ENCODE peak calls at places on chromosomes 2 and 18, in six cellular contexts. One of them, this sample, is unnamed. For H3K27me3, H3K9me2 and H3F3A, the result is how much of the 10 kb centered on the place peaks cover.

GRCh38 chr2:54482725-54483124 is 26.6 kb downstream of the SPTBN1 start:
- DNase-seq in MM.1S: no peak
- DNase-seq in SK-N-SH: no peak
- DNase-seq in GM23338: no peak
- DNase-seq in PC-3: peak
- DNase-seq in GM23248: peak
- DNase-seq in this sample: peak

GRCh38 chr2:43021791-43022500 is 204.5 kb downstream of the ZFP36L2 start:
- DNase-seq in SK-N-SH: no peak
- DNase-seq in GM23248: no peak
- DNase-seq in MM.1S: no peak
- DNase-seq in GM23338: peak
- DNase-seq in PC-3: peak
- DNase-seq in this sample: no peak

GRCh38 chr2:86029873-86030272 is 75.8 kb downstream of the POLR1A start:
- DNase-seq in GM23338: no peak
- DNase-seq in PC-3: no peak
- DNase-seq in SK-N-SH: no peak
- DNase-seq in GM23248: no peak
- DNase-seq in MM.1S: no peak
- DNase-seq in this sample: no peak

GRCh38 chr2:224780814-224781213 is 64.6 kb upstream of the CCDC195 start:
- DNase-seq in MM.1S: no peak
- DNase-seq in GM23338: no peak
- DNase-seq in GM23248: no peak
- DNase-seq in SK-N-SH: no peak
- DNase-seq in PC-3: no peak
- DNase-seq in this sample: no peak

GRCh38 chr2:237541242-237541641 is 25.1 kb upstream of the PRLH start:
- DNase-seq in PC-3: no peak
- DNase-seq in GM23248: no peak
- DNase-seq in MM.1S: no peak
- DNase-seq in SK-N-SH: no peak
- DNase-seq in GM23338: no peak
- DNase-seq in this sample: no peak

GRCh38 chr2:168538534-168538933 is 82.5 kb downstream of the CERS6 start:
- DNase-seq in SK-N-SH: no peak
- DNase-seq in MM.1S: no peak
- DNase-seq in GM23338: no peak
- DNase-seq in GM23248: peak
- DNase-seq in PC-3: no peak
- DNase-seq in this sample: no peak

GRCh38 chr2:64784168-64785061 is 130.7 kb upstream of the SERTAD2 start:
- DNase-seq in GM23338: no peak
- DNase-seq in PC-3: peak
- DNase-seq in MM.1S: no peak
- DNase-seq in SK-N-SH: no peak
- DNase-seq in GM23248: no peak
- DNase-seq in this sample: peak

GRCh38 chr2:85017436-85018048 is 46.6 kb downstream of the KCMF1 start:
- DNase-seq in MM.1S: no peak
- DNase-seq in PC-3: peak
- DNase-seq in GM23248: peak
- DNase-seq in GM23338: peak
- DNase-seq in SK-N-SH: peak
- DNase-seq in this sample: no peak

GRCh38 chr18:9126337-9126736 is 10.2 kb upstream of the ANKRD12 start:
- DNase-seq in SK-N-SH: no peak
- DNase-seq in PC-3: no peak
- DNase-seq in GM23338: no peak
- DNase-seq in GM23248: no peak
- DNase-seq in MM.1S: no peak
- DNase-seq in this sample: no peak

GRCh38 chr2:79040967-79041582 is 15.6 kb downstream of the REG3G start:
- DNase-seq in GM23338: peak
- DNase-seq in PC-3: peak
- DNase-seq in SK-N-SH: peak
- DNase-seq in MM.1S: peak
- DNase-seq in GM23248: peak
- DNase-seq in this sample: no peak

GRCh38 chr2:42106257-42106816 is 58.5 kb downstream of the PKDCC start:
- DNase-seq in SK-N-SH: no peak
- DNase-seq in MM.1S: no peak
- DNase-seq in GM23248: no peak
- DNase-seq in GM23338: no peak
- DNase-seq in PC-3: no peak
- DNase-seq in this sample: no peak

GRCh38 chr2:149365826-149366583 is 35.6 kb downstream of the LYPD6 start:
- DNase-seq in GM23248: peak
- DNase-seq in PC-3: peak
- DNase-seq in MM.1S: no peak
- DNase-seq in GM23338: no peak
- DNase-seq in SK-N-SH: peak
- DNase-seq in this sample: peak

GRCh38 chr2:152549428-152549827 is 167.8 kb downstream of the PRPF40A start:
- DNase-seq in MM.1S: no peak
- DNase-seq in SK-N-SH: no peak
- DNase-seq in GM23338: no peak
- DNase-seq in PC-3: no peak
- DNase-seq in GM23248: peak
- DNase-seq in this sample: no peak

GRCh38 chr2:240578110-240578450 is 8.5 kb upstream of the CAPN10 start:
- DNase-seq in GM23248: no peak
- DNase-seq in SK-N-SH: no peak
- DNase-seq in MM.1S: no peak
- DNase-seq in PC-3: no peak
- DNase-seq in GM23338: no peak
- DNase-seq in this sample: no peak

GRCh38 chr18:8800445-8800844 is 95.1 kb downstream of the MTCL1 start:
- DNase-seq in SK-N-SH: no peak
- DNase-seq in MM.1S: no peak
- DNase-seq in PC-3: peak
- DNase-seq in GM23248: peak
- DNase-seq in GM23338: peak
- DNase-seq in this sample: peak

GRCh38 chr18:54647176-54647575 is 56.1 kb downstream of the DYNAP start:
- DNase-seq in PC-3: peak
- DNase-seq in SK-N-SH: peak
- DNase-seq in MM.1S: peak
- DNase-seq in GM23338: peak
- DNase-seq in GM23248: peak
- DNase-seq in this sample: no peak

GRCh38 chr18:59021500-59021899 is 118.2 kb upstream of the SEC11C start:
- DNase-seq in GM23248: no peak
- DNase-seq in MM.1S: no peak
- DNase-seq in GM23338: no peak
- DNase-seq in PC-3: no peak
- DNase-seq in SK-N-SH: peak
- DNase-seq in this sample: no peak

GRCh38 chr18:54946149-54946581 is 13.1 kb downstream of the CCDC68 start:
- DNase-seq in PC-3: peak
- DNase-seq in GM23248: peak
- DNase-seq in GM23338: no peak
- DNase-seq in MM.1S: peak
- DNase-seq in SK-N-SH: no peak
- DNase-seq in this sample: peak

GRCh38 chr2:112958428-112959108 is 19.2 kb upstream of the IL36G start:
- DNase-seq in PC-3: peak
- DNase-seq in GM23338: peak
- DNase-seq in SK-N-SH: peak
- DNase-seq in GM23248: peak
- DNase-seq in MM.1S: peak
- DNase-seq in this sample: peak

DNA sequence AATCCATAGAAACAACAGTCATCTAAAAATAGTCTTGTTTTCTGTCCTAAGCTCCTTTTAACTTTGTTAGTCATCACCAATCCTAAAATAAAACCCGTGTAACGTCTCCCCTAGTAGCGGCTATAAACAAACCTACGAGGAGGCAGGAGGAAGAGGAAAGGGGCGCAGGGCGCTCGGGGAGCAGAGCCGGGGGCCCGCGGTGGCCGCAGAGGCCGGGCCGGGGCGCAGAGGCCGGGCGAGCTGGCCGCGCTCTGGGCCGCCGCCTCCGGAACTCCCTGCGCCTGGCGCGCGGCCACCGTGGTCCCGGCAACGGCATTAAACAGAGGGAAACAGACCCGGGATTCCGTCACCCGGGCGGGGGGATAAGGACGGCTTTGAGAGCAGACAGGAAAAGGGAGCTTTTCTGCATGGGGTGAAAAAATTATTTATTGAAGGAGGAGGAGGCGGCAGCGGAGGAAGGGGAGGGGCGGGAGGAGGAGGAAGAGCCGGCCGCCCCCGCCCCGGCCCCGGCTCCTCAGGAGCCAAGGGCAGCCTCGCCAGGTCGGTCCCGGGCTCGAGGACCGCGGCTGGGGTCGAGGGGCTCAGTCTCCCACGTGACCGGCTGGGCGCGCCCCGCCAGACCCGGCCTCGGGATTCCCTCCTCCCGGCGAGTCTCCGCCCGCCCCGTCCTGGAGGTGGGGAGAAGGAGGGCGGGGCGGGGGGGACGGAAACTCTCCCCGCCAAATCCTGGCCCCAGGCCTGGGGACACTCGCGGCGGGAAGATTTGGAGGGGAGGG is 1.9 kb upstream of the NFATC1 start:
- DNase-seq in GM23338: peak
- DNase-seq in GM23248: peak
- DNase-seq in PC-3: peak
- DNase-seq in SK-N-SH: peak
- DNase-seq in MM.1S: no peak
- DNase-seq in this sample: peak
- H3K27me3 ChIP-seq in GM23338: half or more
- H3K27me3 ChIP-seq in GM23248: under half
- H3K27me3 ChIP-seq in PC-3: under half
- H3K27me3 ChIP-seq in SK-N-SH: half or more
- H3K27me3 ChIP-seq in MM.1S: under half
- H3K27me3 ChIP-seq in this sample: under half

DNA sequence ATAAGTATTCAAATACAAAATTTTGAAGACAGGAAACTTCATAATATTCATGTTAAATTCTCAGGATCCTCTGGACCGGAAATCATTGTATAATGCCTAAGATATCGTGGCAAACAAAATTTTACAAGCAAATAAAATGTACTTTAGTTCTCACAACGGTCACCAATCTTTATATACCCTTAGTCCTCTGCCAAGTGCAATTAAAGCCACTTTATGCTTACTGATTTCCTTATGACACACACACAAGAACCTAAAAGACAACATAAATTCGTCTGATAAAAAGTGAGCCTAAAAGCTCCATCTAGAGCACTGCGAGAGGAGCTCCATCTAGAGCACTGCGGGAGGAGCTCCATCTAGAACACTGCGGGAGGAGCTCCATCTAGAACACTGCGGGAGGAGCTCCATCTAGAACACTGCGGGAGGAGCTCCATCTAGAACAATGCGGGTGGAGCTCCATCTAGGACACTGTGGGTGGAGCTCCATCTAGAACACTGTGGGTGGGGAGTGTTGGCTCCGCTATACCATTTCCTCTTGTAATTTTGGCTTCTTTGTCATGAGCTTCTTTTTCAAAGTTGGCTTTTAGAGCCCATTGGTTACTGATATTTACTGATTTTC is 15.9 kb downstream of the ATP8B1 start:
- DNase-seq in GM23338: no peak
- DNase-seq in MM.1S: no peak
- DNase-seq in GM23248: no peak
- DNase-seq in PC-3: peak
- DNase-seq in SK-N-SH: no peak
- DNase-seq in this sample: no peak
- H3K9me2 ChIP-seq in GM23338: under half
- H3K9me2 ChIP-seq in MM.1S: under half
- H3K9me2 ChIP-seq in GM23248: under half
- H3K9me2 ChIP-seq in PC-3: under half
- H3K9me2 ChIP-seq in SK-N-SH: under half
- H3K9me2 ChIP-seq in this sample: under half

GRCh38 chr2:196137271-196137670 is 34.1 kb downstream of the STK17B start:
- DNase-seq in GM23338: no peak
- DNase-seq in PC-3: peak
- DNase-seq in MM.1S: no peak
- DNase-seq in SK-N-SH: no peak
- DNase-seq in GM23248: peak
- DNase-seq in this sample: no peak
- H3F3A ChIP-seq in GM23338: under half
- H3F3A ChIP-seq in PC-3: under half
- H3F3A ChIP-seq in MM.1S: half or more
- H3F3A ChIP-seq in SK-N-SH: half or more
- H3F3A ChIP-seq in GM23248: under half
- H3F3A ChIP-seq in this sample: under half

GRCh38 chr18:33116376-33116775 is 324.1 kb downstream of the CCDC178 start:
- DNase-seq in MM.1S: no peak
- DNase-seq in SK-N-SH: no peak
- DNase-seq in GM23338: no peak
- DNase-seq in GM23248: no peak
- DNase-seq in PC-3: peak
- DNase-seq in this sample: no peak
- H3K27me3 ChIP-seq in MM.1S: under half
- H3K27me3 ChIP-seq in SK-N-SH: under half
- H3K27me3 ChIP-seq in GM23338: under half
- H3K27me3 ChIP-seq in GM23248: under half
- H3K27me3 ChIP-seq in PC-3: under half
- H3K27me3 ChIP-seq in this sample: under half

DNA sequence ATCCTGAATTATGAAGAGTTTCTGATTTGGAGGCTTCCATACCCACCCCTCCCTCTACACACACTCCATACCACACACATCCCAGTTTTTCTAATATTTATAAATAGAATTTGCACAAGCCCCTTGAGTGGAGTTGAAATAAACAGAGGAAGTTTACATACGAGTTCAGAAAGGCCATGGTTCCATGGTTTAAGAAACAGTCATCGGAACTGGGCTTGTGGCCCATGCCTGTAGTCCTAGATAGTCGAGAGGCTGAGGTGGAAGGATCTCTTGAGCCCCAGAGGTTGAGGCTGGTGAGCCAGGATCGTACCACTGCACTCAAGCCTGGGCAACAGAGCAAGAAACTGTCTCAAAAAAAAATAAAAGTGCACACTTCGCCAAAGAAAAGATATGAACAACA is 62.6 kb upstream of the TANC1 start:
- DNase-seq in SK-N-SH: no peak
- DNase-seq in GM23338: no peak
- DNase-seq in PC-3: no peak
- DNase-seq in MM.1S: no peak
- DNase-seq in GM23248: no peak
- DNase-seq in this sample: no peak
- H3K9me2 ChIP-seq in SK-N-SH: under half
- H3K9me2 ChIP-seq in GM23338: under half
- H3K9me2 ChIP-seq in PC-3: under half
- H3K9me2 ChIP-seq in MM.1S: under half
- H3K9me2 ChIP-seq in GM23248: under half
- H3K9me2 ChIP-seq in this sample: under half